ENCODE peak calls at places on chromosomes 7 and 10, in nine cellular contexts. U is AG04450; L is stimulated activated CD4-positive, alpha-beta T cell treated with anti-CD3 and anti-CD28 coated beads, Interleukin-1b, Interleukin-23, amount 100 ng/mL, for 1 hour; J is NCI-H1092; F is ACHN; P is cerebellar cortex; H is pons; D is Right ventricle myocardium inferior; A is NB4. S is an unnamed sample.

GRCh38 chr10:118626953-118627352 is 31.5 kb upstream of the PRLHR start:
- DNase-seq in U (no peak), L (no peak), J (no peak), F (peak; percentile 4), P (no peak), H (no peak), D (no peak), A (peak; percentile 17), S (no peak)

GRCh38 chr10:117374506-117375359 is 507 bp downstream of the PDZD8 start:
- DNase-seq in U (no peak), L (no peak), J (no peak), F (peak; percentile 50), P (no peak), H (peak; percentile 26), D (peak; percentile 84), A (peak; percentile 77), S (peak; percentile 59)

GRCh38 chr7:30791126-30791525 is 19.9 kb downstream of the MINDY4 start:
- DNase-seq in U (no peak), L (no peak), J (no peak), F (no peak), P (no peak), H (no peak), D (no peak), A (no peak), S (no peak)

GRCh38 chr7:65983965-65984654 is 2.1 kb upstream of the GUSB start:
- DNase-seq in U (no peak), L (no peak), J (no peak), F (peak; percentile 81), P (no peak), H (no peak), D (peak; percentile 35), A (no peak), S (no peak)

GRCh38 chr7:155327590-155328320 is 30.1 kb downstream of the INSIG1 start:
- DNase-seq in U (no peak), L (no peak), J (no peak), F (no peak), P (no peak), H (no peak), D (no peak), A (no peak), S (no peak)

GRCh38 chr10:114207349-114207748 is 28.2 kb downstream of the TDRD1 start:
- DNase-seq in U (no peak), L (no peak), J (no peak), F (no peak), P (no peak), H (no peak), D (no peak), A (no peak), S (no peak)

GRCh38 chr7:105926131-105926530 is 36.9 kb upstream of the CDHR3 start:
- DNase-seq in U (no peak), L (no peak), J (no peak), F (no peak), P (no peak), H (no peak), D (no peak), A (no peak), S (no peak)

GRCh38 chr7:30395676-30396075 is 82.9 kb downstream of the NOD1 start:
- DNase-seq in U (no peak), L (no peak), J (no peak), F (no peak), P (no peak), H (no peak), D (no peak), A (no peak), S (no peak)

GRCh38 chr7:90298145-90299038 is 22.7 kb downstream of the FAM237B start:
- DNase-seq in U (peak; percentile 24), L (no peak), J (peak; percentile 17), F (peak; percentile 74), P (peak; percentile 29), H (peak; percentile 57), D (no peak), A (peak; percentile 63), S (peak; percentile 49)

GRCh38 chr10:130551676-130552075 is 415.5 kb downstream of the GLRX3 start:
- DNase-seq in U (no peak), L (no peak), J (no peak), F (no peak), P (no peak), H (no peak), D (no peak), A (no peak), S (no peak)

S was measured in Ammon's horn.